ENCODE peak calls at places on chromosomes 4 and X, in six cellular contexts. W is pancreas, P is A549, V is lower leg skin, O is astrocyte, S is transverse colon. J is an unnamed sample.

GRCh38 chr4:113555868-113556267 is 205.7 kb downstream of the CAMK2D start:
- DNase-seq in S (no peak), P (no peak), O (no peak), V (no peak), W (no peak), J (no peak)

GRCh38 chr4:41281038-41281634 is 24.4 kb downstream of the UCHL1 start:
- DNase-seq in V (peak), S (peak), O (peak), W (no peak), P (peak), J (no peak)

GRCh38 chr4:8376361-8377102 is 64.0 kb downstream of the ACOX3 start:
- DNase-seq in P (no peak), O (no peak), W (peak), V (no peak), S (no peak), J (no peak)

GRCh38 chr4:158410272-158410671 is 111.4 kb upstream of the RXFP1 start:
- DNase-seq in W (no peak), V (no peak), O (no peak), S (no peak), P (no peak), J (no peak)

GRCh38 chr4:156322592-156322991 is 368.9 kb upstream of the CTSO start:
- DNase-seq in W (no peak), P (no peak), O (peak), S (no peak), V (no peak), J (no peak)

GRCh38 chr4:96145671-96146070 is 305.8 kb downstream of the PDHA2 start:
- DNase-seq in S (no peak), O (peak), V (no peak), W (no peak), P (no peak), J (no peak)

GRCh38 chrX:135112096-135112729 is 8.1 kb downstream of the ETDB start:
- DNase-seq in P (peak), S (no peak), O (no peak), V (no peak), W (no peak), J (no peak)

GRCh38 chr4:186904104-186904503 is 180.4 kb upstream of the FAT1 start:
- DNase-seq in O (peak), S (no peak), W (no peak), V (no peak), P (peak), J (no peak)

GRCh38 chr4:106140601-106141000 is 175.4 kb downstream of the TBCK start:
- DNase-seq in V (no peak), P (no peak), W (no peak), O (no peak), S (no peak), J (no peak)

GRCh38 chrX:134418317-134419113 is 41.5 kb upstream of the HPRT1 start:
- DNase-seq in S (no peak), V (no peak), P (no peak), O (no peak), W (no peak), J (no peak)

GRCh38 chrX:1249101-1249887 is 19.3 kb upstream of the CSF2RA start:
- DNase-seq in O (no peak), W (no peak), P (no peak), V (peak), S (peak), J (peak)

GRCh38 chr4:186627226-186627865 is 72.0 kb upstream of the MTNR1A start:
- DNase-seq in P (no peak), O (peak), S (no peak), W (no peak), V (no peak), J (no peak)

GRCh38 chr4:88018471-88018870 is 11.0 kb downstream of the PKD2 start:
- DNase-seq in V (peak), W (no peak), S (no peak), O (peak), P (no peak), J (no peak)

GRCh38 chrX:39808471-39808917 is 289.3 kb downstream of the BCOR start:
- DNase-seq in W (no peak), P (no peak), O (peak), V (no peak), S (no peak), J (no peak)

GRCh38 chr4:144174401-144175067 is 34.0 kb upstream of the GYPA start:
- DNase-seq in P (peak), W (no peak), O (peak), S (no peak), V (peak), J (no peak)

GRCh38 chr4:174873931-174874330 is 44.2 kb upstream of the ADAM29 start:
- DNase-seq in V (no peak), W (no peak), O (no peak), S (no peak), P (no peak), J (no peak)

GRCh38 chrX:68889244-68889643 is 60.4 kb downstream of the EFNB1 start:
- DNase-seq in W (no peak), O (no peak), S (no peak), V (no peak), P (no peak), J (no peak)

GRCh38 chr4:182478475-182478874 is 235.3 kb downstream of the TENM3 start:
- DNase-seq in S (no peak), O (no peak), V (no peak), W (no peak), P (peak), J (no peak)

GRCh38 chrX:41758391-41758790 is 34.4 kb downstream of the GPR82 start:
- DNase-seq in P (no peak), W (no peak), O (no peak), S (no peak), V (no peak), J (no peak)

GRCh38 chr4:8409271-8410065 is 31.1 kb downstream of the ACOX3 start:
- DNase-seq in O (no peak), V (no peak), P (no peak), S (peak), W (no peak), J (no peak)

GRCh38 chr4:110900206-110900769 is 277.4 kb upstream of the PITX2 start:
- DNase-seq in W (no peak), O (no peak), V (no peak), S (no peak), P (no peak), J (no peak)

GRCh38 chr4:140926672-140927071 is 170.5 kb upstream of the TBC1D9 start:
- DNase-seq in W (no peak), O (peak), S (no peak), V (no peak), P (no peak), J (no peak)

GRCh38 chr4:89287945-89288344 is 19.7 kb downstream of the GPRIN3 start:
- DNase-seq in P (no peak), V (no peak), W (no peak), O (no peak), S (no peak), J (no peak)

GRCh38 chr4:86831262-86832090 is 17.7 kb downstream of the SLC10A6 start:
- DNase-seq in O (peak), W (no peak), S (peak), V (no peak), P (peak), J (no peak)

GRCh38 chr4:153591441-153591840 is 92.6 kb upstream of the TLR2 start:
- DNase-seq in P (no peak), V (no peak), O (no peak), S (no peak), W (no peak), J (no peak)

GRCh38 chr4:18138076-18138665 is 116.6 kb upstream of the LCORL start:
- DNase-seq in P (no peak), S (peak), V (no peak), O (no peak), W (no peak), J (no peak)

GRCh38 chrX:126165721-126166401 is at the start of gene DCAF12L2:
- DNase-seq in V (no peak), W (peak), P (peak), S (no peak), O (no peak), J (no peak)

GRCh38 chrX:54358424-54359211 is 772 bp upstream of the WNK3 start:
- DNase-seq in S (peak), W (peak), P (no peak), V (peak), O (peak), J (peak)

GRCh38 chrX:45368705-45369104 is 168.0 kb upstream of the DIPK2B start:
- DNase-seq in P (no peak), S (no peak), O (no peak), W (no peak), V (no peak), J (no peak)

GRCh38 chr4:113116414-113117345 is 67.2 kb downstream of the ANK2 start:
- DNase-seq in P (no peak), W (peak), O (peak), S (no peak), V (no peak), J (no peak)

GRCh38 chrX:100410083-100410590 is at the start of gene PCDH19:
- DNase-seq in O (peak), W (peak), V (no peak), S (peak), P (peak), J (peak)

GRCh38 chr4:85084371-85085170 is 118.1 kb upstream of the WDFY3 start:
- DNase-seq in W (no peak), V (peak), O (peak), S (no peak), P (peak), J (no peak)

GRCh38 chrX:22060451-22060940 is 28.4 kb downstream of the PHEX start:
- DNase-seq in W (no peak), O (peak), V (no peak), S (no peak), P (no peak), J (no peak)

GRCh38 chrX:136262812-136263315 is 11.7 kb upstream of the MAP7D3 start:
- DNase-seq in P (no peak), V (no peak), W (no peak), S (no peak), O (no peak), J (no peak)
- TF ChIP-seq CTCF in P (no peak), V (no peak), W (no peak), S (no peak), O (no peak), J (no peak)

DNA sequence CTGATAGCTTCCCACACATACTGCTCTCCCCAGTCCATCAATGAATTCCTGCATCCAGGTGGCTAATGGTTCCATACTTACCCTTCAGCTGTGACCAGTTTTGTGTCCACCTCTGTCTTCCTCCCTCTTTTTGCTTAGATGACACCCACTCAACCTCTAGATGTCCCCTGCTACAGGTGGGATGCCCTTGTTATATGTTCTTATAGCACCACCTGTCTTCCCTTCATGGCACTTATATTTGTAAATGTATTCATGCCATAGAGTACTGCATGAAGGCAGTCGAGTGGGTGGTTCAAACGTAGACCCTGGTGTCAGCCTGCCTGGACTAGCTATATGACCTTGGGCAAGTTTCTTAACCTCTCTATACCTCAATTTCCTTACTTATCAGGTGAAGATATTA is 6.5 kb upstream of the USP46 start:
- DNase-seq in S (no peak), O (no peak), V (no peak), P (no peak), W (no peak), J (no peak)
- TF ChIP-seq CTCF in S (no peak), O (no peak), V (no peak), P (no peak), W (no peak), J (no peak)

GRCh38 chr4:4574792-4575191 is 32.9 kb upstream of the STX18 start:
- DNase-seq in W (peak), O (peak), P (no peak), V (peak), S (peak), J (no peak)

GRCh38 chr4:4577359-4577875 is 35.6 kb upstream of the STX18 start:
- DNase-seq in W (no peak), V (no peak), S (no peak), O (no peak), P (no peak), J (no peak)

GRCh38 chr4:4572821-4573220 is 31.0 kb upstream of the STX18 start:
- DNase-seq in O (no peak), S (no peak), P (no peak), V (no peak), W (no peak), J (no peak)

GRCh38 chr4:4574052-4574451 is 32.2 kb upstream of the STX18 start:
- DNase-seq in V (no peak), W (no peak), P (no peak), O (no peak), S (peak), J (no peak)

DNA sequence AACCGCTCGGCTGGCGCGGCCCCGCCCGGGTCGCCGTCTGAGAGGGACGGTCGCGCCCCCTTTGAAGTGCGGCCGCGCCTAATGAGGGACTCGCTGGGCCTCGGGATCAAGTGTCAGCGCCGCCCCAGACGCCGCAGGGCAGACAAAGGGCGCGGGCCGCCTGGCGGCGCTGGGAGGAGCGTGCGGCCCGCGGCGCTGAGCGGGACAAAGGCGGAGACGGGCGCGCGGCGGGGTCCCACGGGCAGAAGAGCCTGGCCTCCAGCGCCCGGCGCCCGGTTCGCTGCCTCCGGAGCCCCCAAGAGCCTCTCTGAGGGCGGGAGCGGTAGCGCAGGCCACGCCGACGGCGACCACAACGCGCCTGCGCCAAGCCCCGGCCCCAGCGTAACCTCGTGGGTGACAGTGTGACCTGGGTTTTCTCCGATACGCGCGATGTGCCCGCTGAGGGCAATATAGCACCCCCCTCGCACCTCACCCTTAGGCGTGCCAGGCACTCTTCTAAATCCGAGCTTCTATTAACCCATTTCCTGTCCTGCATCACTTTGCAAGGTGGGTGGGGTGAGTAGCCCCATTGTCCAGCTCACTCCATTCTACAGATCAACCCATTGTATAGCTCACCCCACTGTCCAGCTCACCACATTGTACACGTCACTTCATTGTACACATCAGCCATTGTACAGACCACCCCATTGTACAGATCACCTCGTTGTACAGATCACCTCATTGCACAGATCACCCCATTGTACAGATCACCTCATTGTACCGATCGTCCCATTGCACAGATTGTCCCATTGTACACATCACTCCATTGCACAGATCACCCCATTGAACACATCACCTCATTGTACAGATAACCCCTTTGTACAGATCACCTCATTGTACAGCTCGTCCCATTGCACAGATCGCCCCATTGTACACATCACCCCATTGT is 33.7 kb upstream of the STX18 start:
- DNase-seq in O (peak), P (peak), S (peak), W (peak), V (no peak), J (peak)
- TF ChIP-seq CTCF in O (no peak), P (peak), S (peak), W (peak), V (no peak), J (peak)

GRCh38 chr4:152579107-152579764 is 43.3 kb upstream of the FBXW7 start:
- DNase-seq in V (no peak), P (no peak), W (no peak), O (no peak), S (no peak), J (no peak)

GRCh38 chr4:152585036-152585439 is 49.1 kb upstream of the FBXW7 start:
- DNase-seq in V (no peak), S (no peak), O (no peak), W (no peak), P (no peak), J (no peak)

GRCh38 chr4:152579916-152580315 is 44.0 kb upstream of the FBXW7 start:
- DNase-seq in W (no peak), S (no peak), V (no peak), P (no peak), O (no peak), J (no peak)

GRCh38 chr4:152578670-152579069 is 42.8 kb upstream of the FBXW7 start:
- DNase-seq in P (no peak), W (no peak), O (no peak), V (no peak), S (no peak), J (no peak)

DNA sequence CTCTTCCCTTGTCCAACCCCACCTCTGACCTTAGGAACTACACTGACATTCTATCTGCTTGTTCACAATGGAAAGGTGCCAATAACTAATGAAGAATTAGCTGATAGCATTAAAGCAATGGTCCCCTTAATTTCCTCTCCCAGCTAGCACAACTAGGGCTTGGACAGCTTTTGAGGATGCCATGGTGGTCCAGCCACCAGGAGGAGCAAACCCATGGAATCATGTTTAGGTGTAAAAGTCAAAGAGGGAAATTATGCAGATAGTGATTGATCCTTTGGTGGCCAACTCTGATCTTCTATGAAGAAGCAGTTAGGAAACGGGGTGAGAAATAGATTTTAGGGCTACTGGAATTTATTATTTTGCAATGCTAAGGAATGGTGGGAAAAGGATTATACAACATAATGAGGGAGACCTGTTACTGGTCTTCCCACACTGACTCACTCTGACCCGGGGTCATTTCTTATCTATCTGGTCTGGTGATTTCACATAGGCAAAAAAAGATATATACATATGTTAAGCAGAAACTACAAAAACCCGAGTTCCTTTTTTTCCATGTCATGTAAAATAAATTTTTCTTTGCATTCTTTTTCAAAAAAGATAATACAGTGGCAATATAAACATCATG is 45.8 kb upstream of the FBXW7 start:
- DNase-seq in S (no peak), W (no peak), V (no peak), P (no peak), O (no peak), J (no peak)
- TF ChIP-seq CTCF in S (no peak), W (no peak), V (no peak), P (no peak), O (no peak), J (peak)

GRCh38 chr4:98226396-98226795 is 34.8 kb upstream of the RAP1GDS1 start:
- DNase-seq in V (no peak), O (no peak), S (no peak), P (no peak), W (no peak), J (no peak)

GRCh38 chr4:98232202-98232601 is 29.0 kb upstream of the RAP1GDS1 start:
- DNase-seq in O (no peak), S (no peak), V (no peak), P (no peak), W (no peak), J (no peak)
- TF ChIP-seq CTCF in O (no peak), S (no peak), V (no peak), P (no peak), W (no peak), J (no peak)

GRCh38 chrX:153781428-153782047 is 697 bp downstream of the SRPK3 start:
- DNase-seq in S (no peak), V (no peak), O (no peak), W (no peak), P (no peak), J (no peak)
- TF ChIP-seq CTCF in S (no peak), V (no peak), O (no peak), W (no peak), P (no peak), J (no peak)

DNA sequence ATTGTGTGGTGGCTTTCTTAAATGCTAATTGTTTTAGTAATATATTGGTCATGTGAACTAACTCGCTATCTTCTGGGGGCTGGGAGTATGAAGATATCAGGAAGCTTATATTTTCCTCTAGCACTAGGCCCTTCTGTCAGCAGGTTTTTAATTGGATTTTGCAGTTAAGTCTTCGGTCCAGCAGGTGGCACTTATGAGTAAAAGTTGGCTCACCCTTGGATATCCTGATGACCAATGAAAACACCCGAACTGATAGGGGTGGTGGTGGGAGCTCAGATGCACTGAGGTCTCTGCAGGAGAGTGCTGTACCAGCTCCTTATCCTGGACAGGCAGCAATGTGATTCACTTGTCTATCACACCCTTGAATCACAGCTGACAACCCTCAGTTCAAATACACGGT is 1365.8 kb upstream of the DIAPH2 start:
- DNase-seq in W (no peak), O (no peak), S (no peak), V (no peak), P (no peak), J (no peak)
- TF ChIP-seq CTCF in W (no peak), O (no peak), S (peak), V (no peak), P (no peak), J (peak)

GRCh38 chr4:100060765-100061416 is 110.8 kb upstream of the H2AZ1 start:
- DNase-seq in W (no peak), S (no peak), O (no peak), P (no peak), V (no peak), J (no peak)

GRCh38 chr4:100062921-100063320 is 112.8 kb upstream of the H2AZ1 start:
- DNase-seq in O (peak), W (no peak), P (no peak), V (no peak), S (no peak), J (no peak)

GRCh38 chr4:100061835-100062234 is 111.8 kb upstream of the H2AZ1 start:
- DNase-seq in S (no peak), V (no peak), P (no peak), O (no peak), W (no peak), J (no peak)

GRCh38 chr4:100059467-100059866 is 109.4 kb upstream of the H2AZ1 start:
- DNase-seq in W (no peak), O (no peak), S (no peak), P (no peak), V (no peak), J (no peak)

DNA sequence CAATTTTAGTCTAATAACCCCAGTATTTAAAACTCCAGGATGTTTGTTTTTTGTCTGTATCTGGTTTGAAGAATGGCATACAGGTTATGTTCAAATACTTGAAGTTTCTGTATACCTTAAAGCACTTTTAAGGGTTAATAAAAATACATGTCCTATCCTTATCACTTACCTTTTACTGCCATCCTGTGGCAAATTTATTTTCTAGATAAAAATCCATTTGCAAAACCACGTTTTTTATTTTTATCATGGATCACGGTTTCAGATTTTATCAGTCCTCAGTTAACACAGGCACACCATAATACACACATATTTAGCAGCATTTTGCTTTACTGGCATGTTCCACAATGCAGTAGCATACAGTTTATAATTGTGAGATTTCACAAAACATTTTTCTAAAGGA is 113.3 kb upstream of the H2AZ1 start:
- DNase-seq in S (no peak), V (no peak), W (no peak), P (no peak), O (no peak), J (no peak)
- TF ChIP-seq CTCF in S (no peak), V (no peak), W (no peak), P (peak), O (no peak), J (peak)

J was measured in type B pancreatic cell.